ENCODE peak calls at places on chromosomes 12 and 14, in six cellular contexts. L is fibroblast of mammary gland, P is cardiac muscle cell, O is psoas muscle, J is astrocyte of the cerebellum, I is AG10803. K is an unnamed sample.

GRCh38 chr14:28656704-28657255 is 109.8 kb upstream of the FOXG1 start:
- DNase-seq in L (peak), O (no peak), I (no peak), J (no peak), P (no peak), K (no peak)

GRCh38 chr12:19223695-19224094 is 94.2 kb downstream of the PLEKHA5 start:
- DNase-seq in J (peak), P (no peak), O (no peak), I (peak), L (peak), K (no peak)

GRCh38 chr14:90491221-90491867 is 94.5 kb downstream of the CALM1 start:
- DNase-seq in I (peak), L (peak), J (no peak), P (no peak), O (peak), K (no peak)

GRCh38 chr12:5140190-5140589 is 96.5 kb downstream of the KCNA5 start:
- DNase-seq in J (no peak), P (no peak), I (no peak), L (no peak), O (no peak), K (no peak)

GRCh38 chr12:100758083-100758482 is 36.5 kb upstream of the ANO4 start:
- DNase-seq in O (no peak), P (no peak), I (no peak), L (no peak), J (no peak), K (no peak)

GRCh38 chr14:66490143-66491111 is 4.3 kb downstream of the CCDC196 start:
- DNase-seq in O (no peak), P (no peak), J (no peak), I (no peak), L (no peak), K (no peak)

GRCh38 chr12:77339610-77340009 is 274.2 kb upstream of the E2F7 start:
- DNase-seq in I (peak), J (no peak), P (no peak), L (peak), O (no peak), K (no peak)

GRCh38 chr12:62407587-62407986 is 59.0 kb upstream of the MON2 start:
- DNase-seq in J (no peak), P (no peak), I (no peak), O (no peak), L (no peak), K (no peak)

GRCh38 chr12:57178213-57178612 is 30.8 kb upstream of the LRP1-AS start:
- DNase-seq in I (no peak), J (no peak), P (no peak), O (no peak), L (no peak), K (no peak)

GRCh38 chr12:53482626-53483165 is 16.6 kb downstream of the MAP3K12 start:
- DNase-seq in O (peak), J (no peak), P (no peak), I (no peak), L (no peak), K (no peak)

GRCh38 chr12:123671876-123672275 is 963 bp downstream of the TCTN2 start:
- DNase-seq in I (peak), P (no peak), O (no peak), J (peak), L (peak), K (no peak)

GRCh38 chr12:114512351-114512750 is 106.4 kb upstream of the TBX5 start:
- DNase-seq in O (no peak), P (no peak), J (no peak), I (no peak), L (no peak), K (no peak)
- TF ChIP-seq CTCF in O (no peak), P (no peak), J (no peak), I (no peak), L (no peak), K (no peak)

GRCh38 chr12:63804746-63805145 is 25.0 kb downstream of the RXYLT1 start:
- DNase-seq in I (peak), P (no peak), O (no peak), L (peak), J (no peak), K (no peak)
- TF ChIP-seq CTCF in I (no peak), P (no peak), O (no peak), L (no peak), J (no peak), K (no peak)

GRCh38 chr14:67886221-67886620 is 66.6 kb downstream of the RAD51B start:
- DNase-seq in O (no peak), P (peak), L (no peak), I (no peak), J (no peak), K (peak)

GRCh38 chr14:67883717-67884116 is 64.1 kb downstream of the RAD51B start:
- DNase-seq in L (peak), O (no peak), I (peak), J (no peak), P (no peak), K (no peak)

GRCh38 chr14:67882973-67883372 is 63.4 kb downstream of the RAD51B start:
- DNase-seq in I (no peak), J (no peak), L (no peak), O (no peak), P (no peak), K (no peak)

GRCh38 chr14:67879026-67879425 is 59.4 kb downstream of the RAD51B start:
- DNase-seq in O (no peak), P (no peak), L (no peak), J (no peak), I (no peak), K (no peak)

GRCh38 chr14:67881225-67881624 is 61.6 kb downstream of the RAD51B start:
- DNase-seq in I (no peak), O (no peak), L (no peak), P (peak), J (no peak), K (no peak)
- TF ChIP-seq CTCF in I (no peak), O (no peak), L (no peak), P (no peak), J (no peak), K (no peak)

GRCh38 chr14:104726600-104727451 is 2.8 kb downstream of the ADSS1 start:
- DNase-seq in I (no peak), O (no peak), J (no peak), P (no peak), L (no peak), K (peak)
- TF ChIP-seq CTCF in I (no peak), O (no peak), J (no peak), P (no peak), L (no peak), K (no peak)

DNA sequence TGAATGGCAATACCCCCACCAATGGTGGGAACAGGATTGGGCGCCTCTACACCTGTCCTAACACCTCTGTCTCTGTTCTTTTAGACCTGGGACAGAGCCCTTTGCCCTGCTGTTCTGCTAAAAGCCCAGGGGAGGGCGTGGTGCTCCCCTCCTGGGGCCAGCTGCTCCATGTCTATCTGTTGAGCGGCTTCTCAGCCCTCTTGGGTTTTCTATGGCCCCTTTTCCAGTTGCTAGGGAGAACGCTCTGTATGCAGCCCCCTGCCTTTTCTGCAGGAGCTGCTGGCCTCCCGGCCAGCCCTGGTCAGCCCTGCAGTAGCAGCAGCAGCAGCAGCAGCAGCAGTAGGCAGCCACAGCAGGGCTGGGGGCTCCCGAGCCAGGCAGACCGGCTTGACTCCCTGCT is 1.2 kb downstream of the RTL1 start:
- DNase-seq in P (peak), O (no peak), I (no peak), J (no peak), L (no peak), K (no peak)
- TF ChIP-seq CTCF in P (peak), O (no peak), I (peak), J (peak), L (no peak), K (peak)

GRCh38 chr14:22835505-22835904 is 880 bp upstream of the MMP14 start:
- DNase-seq in L (no peak), O (no peak), J (no peak), P (no peak), I (no peak), K (no peak)

GRCh38 chr14:22838631-22839041 is 2.3 kb downstream of the MMP14 start:
- DNase-seq in P (no peak), L (peak), J (no peak), I (peak), O (peak), K (no peak)

GRCh38 chr14:22837750-22838538 is 1.6 kb downstream of the MMP14 start:
- DNase-seq in I (peak), P (no peak), O (peak), J (no peak), L (peak), K (no peak)

GRCh38 chr14:22837059-22837749 is 819 bp downstream of the MMP14 start:
- DNase-seq in L (peak), P (peak), I (peak), J (no peak), O (peak), K (peak)

DNA sequence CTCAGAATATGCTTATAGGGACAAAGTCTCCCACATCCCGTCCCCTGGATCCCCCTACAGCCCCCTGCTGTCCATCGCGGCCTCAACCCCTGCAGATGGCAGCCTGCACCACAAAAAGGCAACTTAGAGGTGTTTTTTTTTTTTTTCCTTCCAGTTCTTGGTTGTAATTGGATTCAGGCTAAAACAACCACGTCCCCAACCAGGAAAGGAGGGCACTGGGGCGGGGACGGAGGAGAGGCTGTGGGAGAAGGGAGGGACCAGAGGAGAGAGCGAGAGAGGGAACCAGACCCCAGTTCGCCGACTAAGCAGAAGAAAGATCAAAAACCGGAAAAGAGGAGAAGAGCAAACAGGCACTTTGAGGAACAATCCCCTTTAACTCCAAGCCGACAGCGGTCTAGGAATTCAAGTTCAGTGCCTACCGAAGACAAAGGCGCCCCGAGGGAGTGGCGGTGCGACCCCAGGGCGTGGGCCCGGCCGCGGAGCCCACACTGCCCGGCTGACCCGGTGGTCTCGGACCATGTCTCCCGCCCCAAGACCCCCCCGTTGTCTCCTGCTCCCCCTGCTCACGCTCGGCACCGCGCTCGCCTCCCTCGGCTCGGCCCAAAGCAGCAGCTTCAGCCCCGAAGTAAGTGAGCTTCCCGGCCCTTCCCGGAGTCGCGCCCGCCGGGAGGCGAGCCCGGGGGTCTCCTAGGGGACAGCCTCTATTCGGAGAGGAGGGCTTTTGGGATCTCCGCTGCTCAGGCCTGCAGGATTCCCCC is at the start of gene MMP14:
- DNase-seq in J (peak), O (peak), I (peak), L (peak), P (no peak), K (peak)
- TF ChIP-seq CTCF in J (peak), O (no peak), I (peak), L (peak), P (peak), K (peak)

DNA sequence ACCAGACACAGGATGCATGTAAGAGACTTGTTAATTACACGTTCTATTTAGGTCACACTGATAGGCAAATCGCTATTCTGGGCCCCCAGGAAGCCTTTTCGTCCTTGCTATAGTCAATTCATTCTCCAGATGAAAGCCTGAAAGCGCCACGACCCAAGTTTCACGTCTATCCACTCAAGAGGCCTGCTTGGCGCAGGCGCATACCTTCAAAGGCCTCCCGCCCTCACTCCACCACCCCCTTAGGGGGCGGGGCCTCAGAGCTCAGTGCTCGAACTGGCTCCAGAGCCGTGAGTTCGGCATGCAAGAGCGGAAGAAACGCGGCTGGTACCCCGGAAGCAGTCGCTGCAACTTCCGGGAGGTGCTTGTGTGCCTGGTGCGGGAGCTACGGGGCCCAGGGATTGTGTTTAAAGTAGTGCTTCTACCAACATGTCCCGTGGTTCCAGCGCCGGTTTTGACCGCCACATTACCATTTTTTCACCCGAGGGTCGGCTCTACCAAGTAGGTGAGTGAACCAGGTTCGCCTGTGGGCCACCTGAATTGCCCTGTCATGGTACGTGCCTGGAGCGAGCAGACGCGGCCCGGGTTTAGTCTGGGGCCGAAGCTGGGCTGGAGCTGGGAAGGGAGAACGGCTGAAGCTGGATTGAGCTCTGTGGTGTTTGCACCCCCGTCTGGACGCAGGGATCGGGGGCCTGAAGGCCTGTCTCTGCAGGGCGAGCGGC is at the start of gene PSMA6:
- DNase-seq in I (peak), O (peak), P (peak), L (peak), J (peak), K (peak)
- TF ChIP-seq CTCF in I (no peak), O (no peak), P (no peak), L (no peak), J (no peak), K (no peak)

GRCh38 chr14:75175677-75176141 is 703 bp downstream of the TMED10 start:
- DNase-seq in O (no peak), L (no peak), J (no peak), P (no peak), I (no peak), K (no peak)
- TF ChIP-seq CTCF in O (no peak), L (no peak), J (no peak), P (no peak), I (no peak), K (no peak)